ENCODE peak calls at places on chromosomes 12 and 14, in seven cellular contexts. T is stomach, E is right lobe of liver, K is heart left ventricle, X is spleen, W is neuronal stem cell, H is PC-3. O is an unnamed sample. For H3K9me3 and H3K4me1, the result is how much of the 10 kb centered on the place peaks cover.

GRCh38 chr14:91509083-91509877 is 830 bp downstream of the PPP4R3A start:
- DNase-seq in X (peak), W (no peak), K (peak), H (no peak), E (peak), T (peak), O (peak)

GRCh38 chr12:22262309-22262708 is 72.2 kb downstream of the ST8SIA1 start:
- DNase-seq in T (no peak), H (no peak), W (no peak), K (no peak), E (no peak), X (no peak), O (no peak)

GRCh38 chr14:92880851-92881250 is 42.1 kb upstream of the CHGA start:
- DNase-seq in H (peak), X (no peak), T (no peak), K (no peak), W (no peak), E (peak), O (no peak)

GRCh38 chr14:29814153-29815057 is 113.2 kb downstream of the PRKD1 start:
- DNase-seq in E (no peak), H (no peak), K (peak), X (no peak), W (no peak), T (peak), O (peak)

GRCh38 chr14:104001003-104001402 is 58.7 kb upstream of the RD3L start:
- DNase-seq in W (peak), H (peak), T (no peak), E (no peak), X (no peak), K (no peak), O (no peak)

GRCh38 chr14:24070285-24071143 is 848 bp upstream of the CPNE6 start:
- DNase-seq in T (no peak), H (no peak), E (no peak), W (no peak), X (peak), K (no peak), O (no peak)

GRCh38 chr12:120453977-120454376 is 7.7 kb downstream of the GATC start:
- DNase-seq in T (no peak), E (peak), W (no peak), H (peak), X (no peak), K (no peak), O (no peak)

GRCh38 chr12:105706321-105706972 is 376.0 kb downstream of the C12orf75 start:
- DNase-seq in K (no peak), X (no peak), H (peak), E (no peak), T (no peak), W (no peak), O (no peak)

GRCh38 chr14:38366374-38366773 is 110.5 kb upstream of the CLEC14A start:
- DNase-seq in K (no peak), E (no peak), T (no peak), X (no peak), H (peak), W (no peak), O (no peak)

GRCh38 chr14:100651999-100652508 is 64.8 kb upstream of the BEGAIN start:
- DNase-seq in E (no peak), H (peak), T (no peak), W (no peak), X (no peak), K (no peak), O (no peak)

GRCh38 chr14:104773505-104774452 is 20.8 kb downstream of the SIVA1 start:
- DNase-seq in W (no peak), K (no peak), X (no peak), H (no peak), T (no peak), E (no peak), O (no peak)

GRCh38 chr12:95231190-95231589 is 13.6 kb downstream of the VEZT start:
- DNase-seq in T (no peak), K (no peak), X (no peak), E (no peak), H (peak), W (no peak), O (no peak)

GRCh38 chr14:71720978-71721624 is 211.1 kb upstream of the RGS6 start:
- DNase-seq in T (no peak), X (no peak), W (peak), K (no peak), H (peak), E (no peak), O (peak)

GRCh38 chr12:58668233-58668632 is 252.1 kb downstream of the LRIG3 start:
- DNase-seq in X (no peak), W (no peak), E (no peak), T (no peak), H (no peak), K (no peak), O (no peak)

GRCh38 chr14:30610719-30611388 is 11.3 kb upstream of the SCFD1 start:
- DNase-seq in H (peak), E (no peak), T (peak), W (no peak), X (no peak), K (peak), O (peak)

GRCh38 chr14:69238883-69239282 is 21.1 kb upstream of the GALNT16 start:
- DNase-seq in E (no peak), X (no peak), W (no peak), T (no peak), K (no peak), H (no peak), O (no peak)

GRCh38 chr12:112971248-112971647 is 7.1 kb upstream of the OAS2 start:
- DNase-seq in K (peak), E (no peak), T (no peak), H (no peak), X (no peak), W (no peak), O (no peak)

GRCh38 chr12:56366948-56367347 is 4.3 kb upstream of the APOF start:
- DNase-seq in H (no peak), K (no peak), X (no peak), T (no peak), E (no peak), W (no peak), O (no peak)

GRCh38 chr12:17588968-17589367 is 501.0 kb downstream of the RERGL start:
- DNase-seq in K (no peak), H (peak), E (no peak), W (peak), X (no peak), T (no peak), O (no peak)

GRCh38 chr14:35818346-35819115 is 7.6 kb upstream of the BRMS1L start:
- DNase-seq in X (no peak), E (no peak), K (no peak), H (peak), W (no peak), T (no peak), O (no peak)

GRCh38 chr12:22046968-22047390 is 961 bp downstream of the CMAS start:
- DNase-seq in W (no peak), T (no peak), E (no peak), K (no peak), X (no peak), H (peak), O (no peak)

GRCh38 chr12:67982165-67982563 is 7.1 kb upstream of the IFNG-AS1 start:
- DNase-seq in W (no peak), X (no peak), H (no peak), T (no peak), E (no peak), K (no peak), O (no peak)

GRCh38 chr12:29725587-29726320 is 58.0 kb downstream of the TMTC1 start:
- DNase-seq in T (no peak), H (no peak), W (no peak), E (no peak), K (peak), X (no peak), O (no peak)

GRCh38 chr14:29191092-29191491 is 424.5 kb downstream of the FOXG1 start:
- DNase-seq in X (no peak), W (no peak), K (no peak), T (no peak), H (no peak), E (no peak), O (no peak)

GRCh38 chr14:53011053-53011462 is 60.2 kb upstream of the FERMT2 start:
- DNase-seq in E (no peak), K (peak), T (peak), X (no peak), H (peak), W (peak), O (peak)

GRCh38 chr12:120292661-120293531 is at the start of gene RNU4-1:
- DNase-seq in H (peak), W (peak), E (peak), X (peak), K (peak), T (peak), O (peak)

GRCh38 chr12:54404061-54405004 is 14.7 kb downstream of the ITGA5 start:
- DNase-seq in T (peak), X (no peak), H (peak), W (peak), E (no peak), K (no peak), O (no peak)

GRCh38 chr12:69765515-69765914 is 26.9 kb downstream of the RAB3IP start:
- DNase-seq in W (no peak), T (no peak), H (no peak), K (no peak), E (no peak), X (no peak), O (no peak)
- H3K9me3 ChIP-seq in W (under half), T (under half), H (under half), K (half or more), E (under half), X (half or more), O (under half)

GRCh38 chr12:104649913-104650312 is 193.2 kb downstream of the CHST11 start:
- DNase-seq in H (no peak), K (no peak), T (no peak), X (no peak), E (no peak), W (no peak), O (no peak)
- H3K4me1 ChIP-seq in H (under half), K (under half), T (under half), X (under half), E (under half), W (under half), O (under half)

DNA sequence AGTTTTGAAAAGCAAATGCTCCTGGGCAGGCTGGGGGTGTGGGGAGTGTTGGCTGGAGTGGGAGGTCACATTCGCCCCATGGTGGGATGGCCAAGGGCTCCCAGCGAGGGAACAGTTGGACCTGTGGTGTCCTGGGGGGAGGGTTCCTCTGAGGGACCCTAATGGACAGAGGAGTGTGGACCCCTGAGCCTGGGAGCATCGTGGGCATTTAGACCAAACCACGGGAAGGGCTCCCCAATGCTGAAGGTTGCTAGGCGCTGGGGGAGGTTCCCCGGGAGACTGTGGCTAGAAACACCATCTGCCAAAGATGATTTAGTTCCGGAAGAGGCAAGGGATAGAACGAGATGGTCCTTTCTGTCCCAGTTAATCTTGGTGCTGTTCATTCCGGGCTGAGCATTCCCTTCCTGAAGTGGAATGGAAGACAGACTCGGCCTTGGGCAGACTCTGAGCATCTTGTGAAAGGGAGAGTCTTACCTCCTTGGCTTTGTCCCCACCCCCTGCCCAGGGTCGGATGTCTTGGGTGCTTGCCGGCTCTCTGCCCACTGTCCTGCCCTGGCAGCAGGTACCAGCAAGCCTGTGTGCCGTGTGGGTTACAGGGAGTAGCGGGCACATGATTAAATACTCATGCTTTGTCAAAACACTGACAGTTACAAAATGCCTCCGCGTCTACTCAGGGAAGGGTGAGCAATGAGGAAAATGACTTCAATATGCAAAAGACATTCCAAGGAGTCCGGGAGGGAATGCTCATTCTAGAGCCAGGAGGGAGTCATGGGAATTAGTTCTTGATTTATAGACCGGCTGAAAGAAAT is 215.9 kb downstream of the CACNA1C start:
- DNase-seq in T (no peak), H (no peak), E (no peak), K (no peak), X (no peak), W (no peak), O (no peak)
- H3K4me3 ChIP-seq in T (no peak), H (no peak), E (no peak), K (no peak), X (no peak), W (no peak), O (no peak)

GRCh38 chr12:15688838-15689237 is 100.3 kb downstream of the EPS8 start:
- DNase-seq in H (no peak), W (no peak), E (no peak), X (no peak), T (no peak), K (no peak), O (no peak)
- H3K9me3 ChIP-seq in H (under half), W (under half), E (under half), X (under half), T (under half), K (under half), O (under half)

GRCh38 chr12:124542021-124542941 is 25.1 kb downstream of the NCOR2 start:
- DNase-seq in K (no peak), X (peak), H (peak), T (no peak), W (no peak), E (no peak), O (no peak)
- H3K4me1 ChIP-seq in K (half or more), X (half or more), H (under half), T (half or more), W (under half), E (under half), O (under half)

GRCh38 chr14:74952697-74953484 is 2.5 kb downstream of the PGF start:
- DNase-seq in X (no peak), W (no peak), E (no peak), T (no peak), H (no peak), K (no peak), O (no peak)
- H3K4me3 ChIP-seq in X (no peak), W (no peak), E (no peak), T (no peak), H (no peak), K (peak), O (no peak)

O was measured in lung.